ENCODE peak calls at places on chromosomes 2 and 18, in nine cellular contexts. P, G, M, K, E, Y, R, C and H are unnamed samples.

GRCh38 chr18:45168883-45169585 is 446.2 kb upstream of the SLC14A2 start:
- DNase-seq in M (no peak), P (no peak), R (no peak), Y (peak), E (no peak), K (no peak), G (no peak), C (no peak), H (no peak)

GRCh38 chr2:178392215-178392614 is 58.8 kb downstream of the PRKRA start:
- DNase-seq in G (no peak), K (no peak), M (no peak), P (no peak), R (no peak), E (no peak), Y (peak), C (no peak), H (no peak)

GRCh38 chr18:79787527-79788095 is 10.1 kb upstream of the KCNG2 start:
- DNase-seq in K (no peak), M (no peak), Y (no peak), E (no peak), P (no peak), R (no peak), G (no peak), C (no peak), H (no peak)

GRCh38 chr18:13136056-13136688 is 82.4 kb upstream of the LDLRAD4 start:
- DNase-seq in P (no peak), E (no peak), K (no peak), M (peak), C (no peak), R (no peak), Y (no peak), G (peak), H (peak)

GRCh38 chr2:108184421-108184820 is 55.3 kb upstream of the SULT1C3 start:
- DNase-seq in R (no peak), C (peak), P (no peak), E (no peak), K (no peak), G (no peak), Y (peak), M (no peak), H (peak)

GRCh38 chr2:216657963-216658362 is 24.7 kb downstream of the IGFBP2 start:
- DNase-seq in M (no peak), E (no peak), K (no peak), Y (no peak), P (no peak), G (no peak), C (no peak), R (no peak), H (no peak)

GRCh38 chr2:181828122-181828705 is 63.3 kb upstream of the ITPRID2 start:
- DNase-seq in E (no peak), R (no peak), G (no peak), C (no peak), P (no peak), M (no peak), K (no peak), Y (no peak), H (no peak)

GRCh38 chr2:227627769-227628168 is 10.5 kb downstream of the SCYGR4 start:
- DNase-seq in M (no peak), P (no peak), K (no peak), R (no peak), C (no peak), E (no peak), Y (no peak), G (no peak), H (no peak)

GRCh38 chr2:54867457-54867856 is 144.0 kb downstream of the EML6 start:
- DNase-seq in C (no peak), G (no peak), R (no peak), P (no peak), K (no peak), E (no peak), M (no peak), Y (no peak), H (no peak)

GRCh38 chr2:160703648-160704585 is 210.3 kb upstream of the RBMS1 start:
- DNase-seq in E (peak), K (no peak), G (no peak), Y (no peak), M (no peak), P (no peak), R (no peak), C (no peak), H (peak)

GRCh38 chr2:25955036-25955435 is 27.3 kb downstream of the KIF3C start:
- DNase-seq in E (no peak), P (no peak), R (no peak), K (no peak), Y (no peak), G (no peak), M (no peak), C (no peak), H (no peak)

GRCh38 chr2:157438907-157439791 is 4.7 kb downstream of the CYTIP start:
- DNase-seq in P (no peak), K (no peak), Y (peak), R (no peak), C (no peak), G (no peak), E (no peak), M (no peak), H (peak)

GRCh38 chr2:218997730-218998129 is 4.5 kb upstream of the CRYBA2 start:
- DNase-seq in E (no peak), K (no peak), C (no peak), M (no peak), Y (no peak), R (no peak), P (no peak), G (no peak), H (no peak)

GRCh38 chr2:216004408-216005283 is 8.7 kb downstream of the MREG start:
- DNase-seq in E (no peak), C (no peak), P (no peak), K (no peak), R (no peak), Y (no peak), M (no peak), G (no peak), H (no peak)

GRCh38 chr2:61537590-61538178 is 472 bp downstream of the XPO1 start:
- DNase-seq in R (no peak), M (no peak), Y (peak), K (no peak), E (peak), C (no peak), G (no peak), P (no peak), H (no peak)

GRCh38 chr18:57062841-57063240 is 84.0 kb upstream of the BOD1L2 start:
- DNase-seq in K (no peak), E (no peak), M (no peak), R (no peak), P (no peak), G (no peak), Y (no peak), C (no peak), H (no peak)

GRCh38 chr2:199760574-199760973 is 90.4 kb downstream of the FTCDNL1 start:
- DNase-seq in R (no peak), C (no peak), G (no peak), E (no peak), K (no peak), P (no peak), M (no peak), Y (no peak), H (no peak)

GRCh38 chr2:164363646-164364045 is 257.6 kb downstream of the GRB14 start:
- DNase-seq in C (no peak), M (no peak), P (no peak), K (no peak), G (no peak), Y (no peak), R (no peak), E (no peak), H (no peak)

GRCh38 chr2:45874324-45874723 is 222.8 kb downstream of the PRKCE start:
- DNase-seq in R (no peak), M (no peak), Y (peak), E (peak), C (no peak), K (peak), G (no peak), P (no peak), H (no peak)

GRCh38 chr2:10331702-10332401 is 29.1 kb downstream of the HPCAL1 start:
- DNase-seq in P (no peak), G (no peak), Y (no peak), C (peak), M (peak), K (no peak), R (no peak), E (no peak), H (no peak)

GRCh38 chr2:60505240-60505639 is 48.2 kb downstream of the BCL11A start:
- DNase-seq in K (no peak), R (no peak), E (no peak), P (no peak), C (no peak), Y (no peak), G (no peak), M (no peak), H (no peak)

GRCh38 chr2:11012131-11012693 is 100.5 kb downstream of the KCNF1 start:
- DNase-seq in G (no peak), C (no peak), K (no peak), Y (no peak), P (no peak), E (no peak), M (no peak), R (no peak), H (no peak)

GRCh38 chr2:8584174-8585066 is 97.4 kb upstream of the ID2 start:
- DNase-seq in P (no peak), M (no peak), R (no peak), E (no peak), C (no peak), Y (no peak), G (no peak), K (no peak), H (no peak)

GRCh38 chr2:64453710-64454315 is at the start of gene LGALSL:
- DNase-seq in G (peak), C (peak), K (peak), M (no peak), R (peak), P (peak), E (peak), Y (peak), H (peak)

GRCh38 chr2:40367652-40368051 is 84.2 kb downstream of the SLC8A1 start:
- DNase-seq in Y (no peak), R (no peak), M (no peak), C (no peak), G (no peak), P (no peak), E (no peak), K (no peak), H (no peak)

GRCh38 chr2:217993817-217994459 is 8.9 kb downstream of the TNS1 start:
- DNase-seq in E (peak), Y (peak), C (peak), P (peak), M (peak), R (peak), K (peak), G (no peak), H (peak)

GRCh38 chr18:7822435-7823425 is 255.6 kb downstream of the PTPRM start:
- DNase-seq in E (peak), Y (no peak), K (peak), C (no peak), G (no peak), P (peak), R (no peak), M (no peak), H (peak)